ENCODE peak calls at places on chromosomes 12 and 14, in nine cellular contexts. One of them, this sample, is unnamed.

GRCh38 chr12:24551368-24551767 is 397.5 kb downstream of the BCAT1 start:
- DNase-seq in cardiac fibroblast: no peak
- DNase-seq in thoracic aorta: no peak
- DNase-seq in Peyer's patch: no peak
- DNase-seq in prostate gland: no peak
- DNase-seq in MM.1S: no peak
- DNase-seq in body of pancreas: no peak
- DNase-seq in cardiac muscle cell: no peak
- DNase-seq in GM06990: no peak
- DNase-seq in this sample: no peak

GRCh38 chr12:122859303-122860051 is 24.2 kb downstream of the HIP1R start:
- DNase-seq in cardiac fibroblast: no peak
- DNase-seq in thoracic aorta: no peak
- DNase-seq in Peyer's patch: no peak
- DNase-seq in prostate gland: no peak
- DNase-seq in MM.1S: no peak
- DNase-seq in body of pancreas: no peak
- DNase-seq in cardiac muscle cell: no peak
- DNase-seq in GM06990: no peak
- DNase-seq in this sample: no peak

GRCh38 chr12:127711108-127711507 is 555.9 kb upstream of the TMEM132C start:
- DNase-seq in cardiac fibroblast: no peak
- DNase-seq in thoracic aorta: no peak
- DNase-seq in Peyer's patch: no peak
- DNase-seq in prostate gland: no peak
- DNase-seq in MM.1S: no peak
- DNase-seq in body of pancreas: no peak
- DNase-seq in cardiac muscle cell: no peak
- DNase-seq in GM06990: no peak
- DNase-seq in this sample: no peak

GRCh38 chr12:44972746-44973421 is 78.0 kb downstream of the DBX2 start:
- DNase-seq in cardiac fibroblast: peak; percentile 8
- DNase-seq in thoracic aorta: no peak
- DNase-seq in Peyer's patch: no peak
- DNase-seq in prostate gland: no peak
- DNase-seq in MM.1S: peak; percentile 20
- DNase-seq in body of pancreas: no peak
- DNase-seq in cardiac muscle cell: peak; percentile 11
- DNase-seq in GM06990: no peak
- DNase-seq in this sample: no peak

GRCh38 chr12:132030367-132031038 is 80.8 kb downstream of the EP400 start:
- DNase-seq in cardiac fibroblast: peak; percentile 21
- DNase-seq in thoracic aorta: no peak
- DNase-seq in Peyer's patch: peak; percentile 14
- DNase-seq in prostate gland: no peak
- DNase-seq in MM.1S: no peak
- DNase-seq in body of pancreas: no peak
- DNase-seq in cardiac muscle cell: peak; percentile 8
- DNase-seq in GM06990: no peak
- DNase-seq in this sample: no peak

GRCh38 chr14:67263499-67264149 is 22.4 kb downstream of the PALS1 start:
- DNase-seq in cardiac fibroblast: peak; percentile 88
- DNase-seq in thoracic aorta: no peak
- DNase-seq in Peyer's patch: no peak
- DNase-seq in prostate gland: no peak
- DNase-seq in MM.1S: no peak
- DNase-seq in body of pancreas: no peak
- DNase-seq in cardiac muscle cell: peak; percentile 83
- DNase-seq in GM06990: no peak
- DNase-seq in this sample: no peak

GRCh38 chr12:26493656-26494055 is 298.3 kb downstream of the SSPN start:
- DNase-seq in cardiac fibroblast: no peak
- DNase-seq in thoracic aorta: no peak
- DNase-seq in Peyer's patch: no peak
- DNase-seq in prostate gland: no peak
- DNase-seq in MM.1S: no peak
- DNase-seq in body of pancreas: peak; percentile 55
- DNase-seq in cardiac muscle cell: no peak
- DNase-seq in GM06990: no peak
- DNase-seq in this sample: peak; percentile 8

GRCh38 chr14:99164712-99165111 is 107.3 kb downstream of the BCL11B start:
- DNase-seq in cardiac fibroblast: no peak
- DNase-seq in thoracic aorta: no peak
- DNase-seq in Peyer's patch: no peak
- DNase-seq in prostate gland: no peak
- DNase-seq in MM.1S: no peak
- DNase-seq in body of pancreas: no peak
- DNase-seq in cardiac muscle cell: no peak
- DNase-seq in GM06990: no peak
- DNase-seq in this sample: no peak

GRCh38 chr12:128606040-128606439 is 217.7 kb downstream of the SLC15A4 start:
- DNase-seq in cardiac fibroblast: no peak
- DNase-seq in thoracic aorta: no peak
- DNase-seq in Peyer's patch: no peak
- DNase-seq in prostate gland: no peak
- DNase-seq in MM.1S: no peak
- DNase-seq in body of pancreas: peak; percentile 18
- DNase-seq in cardiac muscle cell: no peak
- DNase-seq in GM06990: no peak
- DNase-seq in this sample: no peak

GRCh38 chr12:113467514-113468364 is 3.9 kb downstream of the LHX5 start:
- DNase-seq in cardiac fibroblast: no peak
- DNase-seq in thoracic aorta: no peak
- DNase-seq in Peyer's patch: no peak
- DNase-seq in prostate gland: no peak
- DNase-seq in MM.1S: no peak
- DNase-seq in body of pancreas: no peak
- DNase-seq in cardiac muscle cell: no peak
- DNase-seq in GM06990: no peak
- DNase-seq in this sample: no peak

GRCh38 chr12:7212678-7213077 is 23.2 kb downstream of the PEX5 start:
- DNase-seq in cardiac fibroblast: no peak
- DNase-seq in thoracic aorta: no peak
- DNase-seq in Peyer's patch: no peak
- DNase-seq in prostate gland: no peak
- DNase-seq in MM.1S: no peak
- DNase-seq in body of pancreas: no peak
- DNase-seq in cardiac muscle cell: no peak
- DNase-seq in GM06990: no peak
- DNase-seq in this sample: no peak

GRCh38 chr12:7207866-7208612 is 18.6 kb downstream of the PEX5 start:
- DNase-seq in cardiac fibroblast: no peak
- DNase-seq in thoracic aorta: no peak
- DNase-seq in Peyer's patch: no peak
- DNase-seq in prostate gland: no peak
- DNase-seq in MM.1S: no peak
- DNase-seq in body of pancreas: no peak
- DNase-seq in cardiac muscle cell: no peak
- DNase-seq in GM06990: no peak
- DNase-seq in this sample: no peak

GRCh38 chr12:7206691-7207090 is 17.2 kb downstream of the PEX5 start:
- DNase-seq in cardiac fibroblast: no peak
- DNase-seq in thoracic aorta: no peak
- DNase-seq in Peyer's patch: no peak
- DNase-seq in prostate gland: no peak
- DNase-seq in MM.1S: no peak
- DNase-seq in body of pancreas: no peak
- DNase-seq in cardiac muscle cell: no peak
- DNase-seq in GM06990: no peak
- DNase-seq in this sample: no peak

GRCh38 chr12:7210642-7211151 is 21.2 kb downstream of the PEX5 start:
- DNase-seq in cardiac fibroblast: no peak
- DNase-seq in thoracic aorta: no peak
- DNase-seq in Peyer's patch: no peak
- DNase-seq in prostate gland: no peak
- DNase-seq in MM.1S: no peak
- DNase-seq in body of pancreas: no peak
- DNase-seq in cardiac muscle cell: no peak
- DNase-seq in GM06990: no peak
- DNase-seq in this sample: no peak

DNA sequence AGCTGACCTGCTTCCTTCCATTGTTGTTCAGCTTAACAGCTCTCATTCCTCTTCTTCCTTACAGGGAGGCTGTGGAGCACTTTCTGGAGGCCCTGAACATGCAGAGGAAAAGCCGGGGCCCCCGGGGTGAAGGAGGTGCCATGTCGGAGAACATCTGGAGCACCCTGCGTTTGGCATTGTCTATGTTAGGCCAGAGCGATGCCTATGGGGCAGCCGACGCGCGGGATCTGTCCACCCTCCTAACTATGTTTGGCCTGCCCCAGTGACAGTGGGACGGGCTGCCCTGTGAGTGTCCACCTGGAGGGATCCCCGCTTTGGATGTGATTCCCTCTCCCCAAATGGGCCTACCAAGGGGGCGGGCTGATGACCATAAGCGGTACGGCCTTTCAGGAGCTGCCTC is 20.5 kb downstream of the PEX5 start:
- DNase-seq in cardiac fibroblast: no peak
- DNase-seq in thoracic aorta: no peak
- DNase-seq in Peyer's patch: no peak
- DNase-seq in prostate gland: no peak
- DNase-seq in MM.1S: no peak
- DNase-seq in body of pancreas: no peak
- DNase-seq in cardiac muscle cell: no peak
- DNase-seq in GM06990: no peak
- DNase-seq in this sample: no peak
- H3K4me3 ChIP-seq in cardiac fibroblast: no peak overlapping the region
- H3K4me3 ChIP-seq in thoracic aorta: no peak overlapping the region
- H3K4me3 ChIP-seq in Peyer's patch: no peak overlapping the region
- H3K4me3 ChIP-seq in prostate gland: no peak overlapping the region
- H3K4me3 ChIP-seq in MM.1S: no peak overlapping the region
- H3K4me3 ChIP-seq in body of pancreas: no peak overlapping the region
- H3K4me3 ChIP-seq in cardiac muscle cell: no peak overlapping the region
- H3K4me3 ChIP-seq in GM06990: no peak overlapping the region
- H3K4me3 ChIP-seq in this sample: no peak overlapping the region

GRCh38 chr14:102316746-102317563 is 2.6 kb upstream of the ZNF839 start:
- DNase-seq in cardiac fibroblast: peak; percentile 95
- DNase-seq in thoracic aorta: peak; percentile 64
- DNase-seq in Peyer's patch: peak; percentile 98
- DNase-seq in prostate gland: peak; percentile 93
- DNase-seq in MM.1S: peak; percentile 80
- DNase-seq in body of pancreas: peak; percentile 96
- DNase-seq in cardiac muscle cell: peak; percentile 94
- DNase-seq in GM06990: peak; percentile 92
- DNase-seq in this sample: peak; percentile 76
- TF ChIP-seq CTCF in cardiac fibroblast: peak; percentile 65
- TF ChIP-seq CTCF in thoracic aorta: peak; percentile 60
- TF ChIP-seq CTCF in Peyer's patch: peak; percentile 94
- TF ChIP-seq CTCF in prostate gland: peak; percentile 99
- TF ChIP-seq CTCF in MM.1S: peak; percentile 50
- TF ChIP-seq CTCF in body of pancreas: peak; percentile 69
- TF ChIP-seq CTCF in cardiac muscle cell: peak; percentile 79
- TF ChIP-seq CTCF in GM06990: peak; percentile 91
- TF ChIP-seq CTCF in this sample: peak; percentile 79

GRCh38 chr12:22048351-22049041 is 2.5 kb downstream of the CMAS start:
- DNase-seq in cardiac fibroblast: no peak
- DNase-seq in thoracic aorta: no peak
- DNase-seq in Peyer's patch: no peak
- DNase-seq in prostate gland: no peak
- DNase-seq in MM.1S: no peak
- DNase-seq in body of pancreas: no peak
- DNase-seq in cardiac muscle cell: no peak
- DNase-seq in GM06990: no peak
- DNase-seq in this sample: no peak
- H3K4me3 ChIP-seq in cardiac fibroblast: no peak overlapping the region
- H3K4me3 ChIP-seq in thoracic aorta: no peak overlapping the region
- H3K4me3 ChIP-seq in Peyer's patch: peak overlapping the region; percentile 92
- H3K4me3 ChIP-seq in prostate gland: no peak overlapping the region
- H3K4me3 ChIP-seq in MM.1S: no peak overlapping the region
- H3K4me3 ChIP-seq in body of pancreas: no peak overlapping the region
- H3K4me3 ChIP-seq in cardiac muscle cell: no peak overlapping the region
- H3K4me3 ChIP-seq in GM06990: no peak overlapping the region
- H3K4me3 ChIP-seq in this sample: no peak overlapping the region

GRCh38 chr12:77696183-77696582 is 134.5 kb upstream of the NAV3 start:
- DNase-seq in cardiac fibroblast: no peak
- DNase-seq in thoracic aorta: no peak
- DNase-seq in Peyer's patch: no peak
- DNase-seq in prostate gland: no peak
- DNase-seq in MM.1S: no peak
- DNase-seq in body of pancreas: no peak
- DNase-seq in cardiac muscle cell: no peak
- DNase-seq in GM06990: no peak
- DNase-seq in this sample: no peak

DNA sequence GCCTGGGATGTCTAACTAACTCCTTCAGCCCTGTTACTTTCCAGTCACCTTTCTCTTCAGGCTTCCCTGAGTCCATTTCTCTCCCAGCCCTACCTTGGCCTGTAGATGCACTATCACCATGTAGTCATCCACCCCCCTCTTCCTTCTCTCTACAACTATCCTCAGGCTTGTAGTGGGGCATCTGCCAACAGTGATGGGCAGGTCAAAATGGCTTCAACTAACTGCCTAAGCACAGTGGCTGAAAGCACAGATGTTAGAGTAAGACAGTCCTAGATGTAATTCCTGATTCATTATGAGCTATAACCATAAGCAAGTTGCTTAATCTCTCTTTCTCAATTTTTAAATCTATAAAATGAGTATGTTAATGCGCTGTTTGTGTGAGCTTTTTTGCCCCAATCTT is 133.6 kb upstream of the NAV3 start:
- DNase-seq in cardiac fibroblast: no peak
- DNase-seq in thoracic aorta: no peak
- DNase-seq in Peyer's patch: no peak
- DNase-seq in prostate gland: no peak
- DNase-seq in MM.1S: no peak
- DNase-seq in body of pancreas: no peak
- DNase-seq in cardiac muscle cell: no peak
- DNase-seq in GM06990: no peak
- DNase-seq in this sample: no peak
- TF ChIP-seq CTCF in cardiac fibroblast: no peak
- TF ChIP-seq CTCF in thoracic aorta: no peak
- TF ChIP-seq CTCF in Peyer's patch: no peak
- TF ChIP-seq CTCF in prostate gland: no peak
- TF ChIP-seq CTCF in MM.1S: no peak
- TF ChIP-seq CTCF in body of pancreas: no peak
- TF ChIP-seq CTCF in cardiac muscle cell: no peak
- TF ChIP-seq CTCF in GM06990: no peak
- TF ChIP-seq CTCF in this sample: no peak

GRCh38 chr14:91473046-91473445 is 37.1 kb downstream of the PPP4R3A start:
- DNase-seq in cardiac fibroblast: no peak
- DNase-seq in thoracic aorta: no peak
- DNase-seq in Peyer's patch: no peak
- DNase-seq in prostate gland: no peak
- DNase-seq in MM.1S: no peak
- DNase-seq in body of pancreas: no peak
- DNase-seq in cardiac muscle cell: no peak
- DNase-seq in GM06990: no peak
- DNase-seq in this sample: no peak

GRCh38 chr14:91482278-91483023 is 27.7 kb downstream of the PPP4R3A start:
- DNase-seq in cardiac fibroblast: peak; percentile 66
- DNase-seq in thoracic aorta: no peak
- DNase-seq in Peyer's patch: no peak
- DNase-seq in prostate gland: no peak
- DNase-seq in MM.1S: no peak
- DNase-seq in body of pancreas: no peak
- DNase-seq in cardiac muscle cell: peak; percentile 60
- DNase-seq in GM06990: no peak
- DNase-seq in this sample: no peak

DNA sequence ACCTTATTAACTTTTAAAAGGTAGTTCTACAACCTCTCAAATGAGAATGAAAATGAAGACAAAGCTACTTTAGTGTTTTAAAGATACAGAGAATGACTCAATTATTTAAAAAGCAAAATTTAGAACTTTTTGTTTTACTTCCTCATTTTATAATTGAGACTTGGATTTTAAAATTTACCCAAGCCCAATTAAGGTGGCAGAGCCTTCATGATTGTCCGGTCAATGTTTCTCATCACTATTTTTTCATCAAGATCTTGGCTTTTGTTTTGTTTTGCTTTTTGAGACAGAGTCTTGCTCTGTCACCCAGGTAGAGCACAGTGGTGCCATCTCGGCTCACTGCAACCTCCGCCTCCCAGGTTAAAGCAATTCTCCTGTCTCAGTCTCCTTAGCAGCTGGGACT is 32.7 kb downstream of the PPP4R3A start:
- DNase-seq in cardiac fibroblast: no peak
- DNase-seq in thoracic aorta: no peak
- DNase-seq in Peyer's patch: no peak
- DNase-seq in prostate gland: no peak
- DNase-seq in MM.1S: no peak
- DNase-seq in body of pancreas: no peak
- DNase-seq in cardiac muscle cell: no peak
- DNase-seq in GM06990: no peak
- DNase-seq in this sample: no peak
- H3K4me3 ChIP-seq in cardiac fibroblast: no peak overlapping the region
- H3K4me3 ChIP-seq in thoracic aorta: no peak overlapping the region
- H3K4me3 ChIP-seq in Peyer's patch: no peak overlapping the region
- H3K4me3 ChIP-seq in prostate gland: no peak overlapping the region
- H3K4me3 ChIP-seq in MM.1S: no peak overlapping the region
- H3K4me3 ChIP-seq in body of pancreas: no peak overlapping the region
- H3K4me3 ChIP-seq in cardiac muscle cell: no peak overlapping the region
- H3K4me3 ChIP-seq in GM06990: no peak overlapping the region
- H3K4me3 ChIP-seq in this sample: no peak overlapping the region

This sample was measured in LNCaP clone FGC.